ENCODE peak calls at places on chromosomes 11 and 22, in five cellular contexts. R, C, S, J and G are unnamed samples. For H3K4me1, the result is how much of the 10 kb centered on the place peaks cover.

GRCh38 chr22:22684605-22685561 is 40.5 kb downstream of the GGTLC2 start:
- DNase-seq in R (no peak), C (no peak), S (peak), J (peak), G (no peak)

GRCh38 chr22:21951931-21952465 is 650 bp downstream of the PPM1F start:
- DNase-seq in R (peak), C (no peak), S (peak), J (peak), G (peak)

GRCh38 chr11:45468265-45468856 is 182.2 kb upstream of the SYT13 start:
- DNase-seq in R (no peak), C (no peak), S (peak), J (no peak), G (peak)

GRCh38 chr11:116510886-116511650 is 261.7 kb downstream of the BUD13 start:
- DNase-seq in R (no peak), C (no peak), S (no peak), J (no peak), G (no peak)

GRCh38 chr11:14422052-14422813 is 63.2 kb upstream of the RRAS2 start:
- DNase-seq in R (peak), C (no peak), S (peak), J (peak), G (peak)

GRCh38 chr11:69467646-69468045 is 13.8 kb upstream of the LINC01488 start:
- DNase-seq in R (no peak), C (no peak), S (no peak), J (no peak), G (no peak)

GRCh38 chr22:17781319-17782031 is 7.2 kb upstream of the BID start:
- DNase-seq in R (peak), C (peak), S (peak), J (no peak), G (peak)

GRCh38 chr11:59918987-59919589 is 19.1 kb upstream of the OOSP1 start:
- DNase-seq in R (peak), C (no peak), S (peak), J (peak), G (peak)

GRCh38 chr11:76228122-76229000 is 22.1 kb upstream of the WNT11 start:
- DNase-seq in R (no peak), C (peak), S (peak), J (no peak), G (peak)

GRCh38 chr11:117924631-117925170 is 4.5 kb downstream of the TMPRSS13 start:
- DNase-seq in R (no peak), C (no peak), S (no peak), J (no peak), G (no peak)

GRCh38 chr11:16606784-16607674 is 131.4 kb upstream of the C11orf58 start:
- DNase-seq in R (peak), C (no peak), S (peak), J (peak), G (peak)

GRCh38 chr22:43007519-43008102 is 7.3 kb downstream of the PACSIN2 start:
- DNase-seq in R (no peak), C (no peak), S (peak), J (peak), G (peak)

GRCh38 chr11:69541501-69542313 is 60.2 kb downstream of the LINC01488 start:
- DNase-seq in R (no peak), C (no peak), S (no peak), J (peak), G (peak)

GRCh38 chr11:39617971-39618370 is 1841.5 kb downstream of the LRRC4C start:
- DNase-seq in R (no peak), C (no peak), S (no peak), J (no peak), G (no peak)

GRCh38 chr11:131278472-131278871 is 91.9 kb upstream of the NTM start:
- DNase-seq in R (no peak), C (no peak), S (no peak), J (no peak), G (no peak)

GRCh38 chr11:34640050-34640971 is 19.4 kb downstream of the EHF start:
- DNase-seq in R (peak), C (no peak), S (peak), J (peak), G (no peak)

GRCh38 chr22:43481528-43482309 is 69.9 kb downstream of the MPPED1 start:
- DNase-seq in R (no peak), C (peak), S (no peak), J (no peak), G (peak)

GRCh38 chr11:44766112-44766971 is 39.6 kb downstream of the TSPAN18 start:
- DNase-seq in R (no peak), C (no peak), S (peak), J (peak), G (peak)

GRCh38 chr11:98155696-98156095 is 865.1 kb upstream of the CNTN5 start:
- DNase-seq in R (no peak), C (no peak), S (no peak), J (no peak), G (no peak)

GRCh38 chr22:48712558-48712957 is 1115.1 kb downstream of the BRD1 start:
- DNase-seq in R (no peak), C (no peak), S (no peak), J (no peak), G (no peak)

GRCh38 chr22:44309137-44309536 is 3.6 kb downstream of the SHISAL1 start:
- DNase-seq in R (peak), C (peak), S (peak), J (no peak), G (peak)

GRCh38 chr22:33867118-33867863 is 53.0 kb downstream of the LARGE1 start:
- DNase-seq in R (no peak), C (no peak), S (peak), J (no peak), G (no peak)

GRCh38 chr11:130313383-130314183 is 1.1 kb downstream of the ZBTB44 start:
- DNase-seq in R (peak), C (no peak), S (no peak), J (no peak), G (peak)

GRCh38 chr22:36232715-36233401 is 6.5 kb downstream of the APOL2 start:
- DNase-seq in R (no peak), C (no peak), S (no peak), J (no peak), G (no peak)

GRCh38 chr22:34111210-34111824 is 191.0 kb upstream of the LARGE1 start:
- DNase-seq in R (peak), C (no peak), S (peak), J (peak), G (peak)

GRCh38 chr22:27846248-27846760 is 44.7 kb upstream of the MN1 start:
- DNase-seq in R (no peak), C (no peak), S (no peak), J (no peak), G (no peak)

GRCh38 chr11:33507967-33508366 is 192.7 kb downstream of the C11orf91 start:
- DNase-seq in R (peak), C (no peak), S (peak), J (peak), G (peak)

GRCh38 chr11:7571640-7572000 is 57.8 kb downstream of the PPFIBP2 start:
- DNase-seq in R (peak), C (no peak), S (peak), J (peak), G (peak)

GRCh38 chr11:10208045-10208674 is 85.9 kb downstream of the SBF2 start:
- DNase-seq in R (peak), C (no peak), S (peak), J (no peak), G (peak)

GRCh38 chr11:65654375-65655349 is 8.1 kb downstream of the RELA start:
- DNase-seq in R (no peak), C (no peak), S (peak), J (no peak), G (no peak)

GRCh38 chr22:37462983-37463382 is 23.2 kb downstream of the MFNG start:
- DNase-seq in R (peak), C (no peak), S (peak), J (no peak), G (peak)

GRCh38 chr22:17970205-17970708 is 54.1 kb downstream of the MICAL3 start:
- DNase-seq in R (no peak), C (no peak), S (no peak), J (no peak), G (no peak)

GRCh38 chr22:31995807-31996206 is 47.3 kb upstream of the SLC5A1 start:
- DNase-seq in R (peak), C (no peak), S (no peak), J (no peak), G (no peak)

GRCh38 chr22:32005453-32005852 is 37.6 kb upstream of the SLC5A1 start:
- DNase-seq in R (peak), C (no peak), S (peak), J (no peak), G (no peak)

GRCh38 chr22:31995046-31995445 is 48.0 kb upstream of the SLC5A1 start:
- DNase-seq in R (no peak), C (no peak), S (no peak), J (no peak), G (no peak)

GRCh38 chr22:31998784-31999435 is 44.2 kb upstream of the SLC5A1 start:
- DNase-seq in R (no peak), C (no peak), S (no peak), J (no peak), G (no peak)

DNA sequence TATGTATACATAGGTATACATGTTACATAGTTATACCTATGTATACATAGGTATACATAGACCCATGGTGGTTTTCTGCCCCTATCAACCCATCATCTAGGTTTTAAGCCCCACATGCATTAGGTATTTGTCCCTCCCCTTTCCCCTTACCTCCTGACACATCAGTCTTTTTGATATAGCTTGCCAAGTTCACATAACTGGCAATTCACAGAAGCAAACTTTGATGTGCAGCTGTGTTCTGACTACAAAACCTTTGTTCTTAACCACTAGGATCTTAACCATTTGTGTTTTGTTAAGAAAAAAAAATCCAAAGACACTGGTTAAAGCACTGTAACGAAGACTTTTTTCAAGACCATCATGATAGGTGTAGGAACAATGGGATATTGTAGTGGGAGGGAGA is 42.9 kb upstream of the SLC5A1 start:
- DNase-seq in R (no peak), C (no peak), S (no peak), J (no peak), G (no peak)
- H3K4me1 ChIP-seq in R (under half), C (under half), S (under half), J (under half), G (under half)

DNA sequence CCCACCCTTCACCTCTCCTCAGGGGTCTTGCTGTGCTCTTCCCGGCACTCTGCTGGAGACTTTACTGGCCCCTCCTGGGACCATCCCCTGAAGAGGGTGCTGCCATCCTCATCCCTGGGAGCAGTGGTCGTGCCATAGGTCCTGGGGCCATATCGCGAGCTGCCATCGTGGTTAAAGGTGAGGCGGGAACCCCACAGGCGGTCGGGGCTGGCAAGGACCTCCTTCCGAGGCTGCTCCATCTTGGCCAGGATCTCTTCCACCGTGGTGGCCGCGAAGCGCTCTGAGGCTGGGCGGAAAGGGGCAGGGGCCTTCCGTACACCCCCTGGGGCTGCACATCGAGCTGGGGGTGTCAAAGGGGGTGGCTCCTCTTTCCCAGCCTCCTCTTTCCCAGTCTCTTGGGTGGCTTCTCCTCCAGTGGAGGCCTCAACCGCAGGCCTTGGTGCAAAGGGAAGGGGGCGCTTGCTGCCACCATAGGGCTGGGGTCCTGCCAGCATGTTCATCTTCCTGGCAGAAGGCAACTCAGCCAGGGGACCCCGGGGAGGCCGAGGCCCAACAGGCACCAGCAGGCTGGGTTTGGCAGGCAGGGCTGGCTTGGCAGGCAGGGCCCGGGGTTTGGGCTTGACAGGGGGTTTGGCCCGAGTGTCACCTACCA is 4.6 kb downstream of the TNKS1BP1 start:
- DNase-seq in R (no peak), C (no peak), S (no peak), J (no peak), G (no peak)
- H3K4me1 ChIP-seq in R (under half), C (under half), S (under half), J (half or more), G (under half)

GRCh38 chr22:46636221-46637002 is 16.2 kb downstream of the GRAMD4 start:
- DNase-seq in R (no peak), C (no peak), S (no peak), J (no peak), G (no peak)

GRCh38 chr22:46639843-46640242 is 19.7 kb downstream of the GRAMD4 start:
- DNase-seq in R (no peak), C (no peak), S (no peak), J (no peak), G (no peak)

GRCh38 chr22:46635756-46636155 is 15.6 kb downstream of the GRAMD4 start:
- DNase-seq in R (no peak), C (no peak), S (peak), J (no peak), G (peak)

GRCh38 chr22:46638601-46639431 is 18.6 kb downstream of the GRAMD4 start:
- DNase-seq in R (no peak), C (peak), S (peak), J (peak), G (peak)

GRCh38 chr22:46637711-46638600 is 17.8 kb downstream of the GRAMD4 start:
- DNase-seq in R (no peak), C (no peak), S (no peak), J (no peak), G (no peak)
- H3K4me1 ChIP-seq in R (under half), C (under half), S (under half), J (under half), G (under half)

GRCh38 chr11:95918056-95918455 is 5.9 kb downstream of the MTMR2 start:
- DNase-seq in R (no peak), C (no peak), S (no peak), J (no peak), G (no peak)
- H3K4me1 ChIP-seq in R (under half), C (under half), S (under half), J (under half), G (under half)

DNA sequence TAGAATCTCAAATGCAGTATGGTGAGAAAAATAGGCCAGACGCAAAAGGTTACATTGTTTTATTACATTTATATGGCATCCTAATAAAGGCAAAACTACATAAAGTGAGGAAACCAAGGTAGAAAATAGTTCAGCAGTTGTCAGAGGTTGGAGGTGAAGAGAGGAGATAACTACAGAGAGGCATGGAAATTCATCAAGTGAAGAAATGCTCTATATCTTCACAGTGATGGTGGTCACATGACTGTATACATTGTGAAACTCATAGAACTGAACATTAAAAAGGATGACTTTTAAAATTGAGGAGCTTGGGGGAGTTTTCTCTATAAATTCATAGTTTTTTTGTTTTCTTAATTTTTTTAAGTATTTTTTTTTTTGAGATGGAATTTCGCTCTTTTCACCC is 14.4 kb downstream of the LGR4 start:
- DNase-seq in R (no peak), C (no peak), S (no peak), J (no peak), G (no peak)
- H3K4me1 ChIP-seq in R (under half), C (under half), S (under half), J (half or more), G (under half)

GRCh38 chr22:40213478-40213877 is 35.8 kb downstream of the TNRC6B start:
- DNase-seq in R (no peak), C (no peak), S (no peak), J (no peak), G (no peak)

GRCh38 chr22:40209945-40210485 is 32.3 kb downstream of the TNRC6B start:
- DNase-seq in R (no peak), C (no peak), S (no peak), J (no peak), G (no peak)

GRCh38 chr22:40211481-40212052 is 33.8 kb downstream of the TNRC6B start:
- DNase-seq in R (no peak), C (no peak), S (no peak), J (no peak), G (no peak)

GRCh38 chr22:40212126-40212525 is 34.4 kb downstream of the TNRC6B start:
- DNase-seq in R (no peak), C (no peak), S (no peak), J (no peak), G (peak)

DNA sequence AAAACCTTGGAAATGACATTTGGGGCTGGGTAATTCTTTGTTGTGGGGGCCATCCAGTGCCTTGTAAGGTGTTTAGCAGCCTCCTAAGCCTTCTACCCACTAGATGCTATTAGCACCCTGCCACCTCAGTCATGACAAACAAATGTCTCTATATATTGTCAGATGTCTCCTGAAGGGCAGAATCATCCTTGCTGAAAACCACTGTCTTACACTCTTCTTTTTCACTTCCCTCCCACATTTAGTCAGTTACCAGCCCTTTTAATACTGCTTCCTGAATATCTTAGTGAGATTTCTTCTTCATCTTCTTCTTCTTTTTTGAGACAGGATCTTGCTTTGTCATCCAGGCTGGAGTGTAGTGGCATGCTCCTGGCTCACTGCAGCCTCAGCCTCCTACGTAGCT is 33.1 kb downstream of the TNRC6B start:
- DNase-seq in R (no peak), C (no peak), S (no peak), J (no peak), G (no peak)
- H3K4me1 ChIP-seq in R (under half), C (half or more), S (under half), J (under half), G (under half)

GRCh38 chr11:415640-416041 is 842 bp upstream of the SIGIRR start:
- DNase-seq in R (no peak), C (peak), S (no peak), J (peak), G (no peak)

GRCh38 chr11:409600-410471 is 5.0 kb downstream of the SIGIRR start:
- DNase-seq in R (no peak), C (peak), S (no peak), J (peak), G (no peak)

GRCh38 chr11:413120-414081 is 1.4 kb downstream of the SIGIRR start:
- DNase-seq in R (no peak), C (peak), S (no peak), J (peak), G (no peak)

GRCh38 chr11:414333-414857 is 404 bp downstream of the SIGIRR start:
- DNase-seq in R (no peak), C (peak), S (no peak), J (peak), G (no peak)

DNA sequence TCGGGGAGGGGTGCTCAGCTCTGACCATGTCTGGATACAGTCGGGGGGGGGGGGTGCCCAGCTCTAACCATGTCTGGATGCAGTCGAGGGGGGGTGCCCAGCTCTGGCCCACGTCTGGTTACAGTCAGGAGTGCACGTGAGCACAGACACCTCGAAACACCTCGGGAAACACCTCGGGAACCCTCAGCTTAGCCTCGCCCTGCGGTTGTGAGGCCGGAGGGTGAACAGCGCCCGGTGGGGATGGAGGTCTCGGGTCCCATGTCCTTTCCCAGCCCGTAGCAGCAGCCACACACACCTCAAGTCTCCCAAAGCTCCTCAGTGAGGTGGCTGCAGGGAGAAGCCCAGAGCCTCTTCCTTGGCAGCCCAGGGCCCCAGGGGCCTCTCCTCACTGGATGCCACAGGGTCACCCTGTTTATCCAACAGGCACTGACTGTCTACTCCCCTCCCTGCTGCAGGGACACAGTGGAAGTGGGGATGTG is 2.1 kb downstream of the SIGIRR start:
- DNase-seq in R (no peak), C (peak), S (no peak), J (no peak), G (no peak)
- H3K4me1 ChIP-seq in R (under half), C (under half), S (under half), J (under half), G (under half)

DNA sequence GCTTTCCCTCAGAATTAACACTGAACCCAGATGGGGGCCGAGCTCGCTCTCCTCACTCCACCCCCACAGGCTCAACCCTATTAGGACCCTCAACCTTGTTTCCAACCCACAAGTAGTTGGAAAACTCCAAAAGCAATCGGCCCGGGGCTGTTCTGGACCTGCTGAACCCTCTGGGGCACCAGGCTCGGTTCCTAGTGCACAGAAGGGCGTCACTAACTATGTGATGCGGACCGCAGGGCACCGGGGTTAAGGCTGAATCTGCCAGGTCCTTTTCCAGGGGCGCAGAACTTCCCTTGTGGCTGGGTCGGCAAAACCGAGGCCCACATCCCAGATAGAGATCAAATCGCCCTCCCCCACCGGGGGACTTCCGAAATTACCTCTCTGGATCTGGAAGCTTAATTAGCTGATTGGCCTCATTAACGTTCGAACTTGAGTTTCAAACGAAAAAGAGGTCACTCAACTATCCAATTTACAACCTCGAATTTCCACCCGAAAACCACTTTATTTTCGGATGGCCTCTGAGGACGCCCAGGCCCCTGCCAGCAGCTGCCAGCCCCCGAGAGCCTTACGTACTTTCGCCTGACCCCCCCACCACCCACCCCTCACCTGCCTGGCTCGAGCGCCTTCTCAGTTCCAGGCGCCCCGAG is 1.7 kb downstream of the SHANK2 start:
- DNase-seq in R (no peak), C (no peak), S (no peak), J (no peak), G (no peak)
- H3K4me1 ChIP-seq in R (under half), C (under half), S (under half), J (half or more), G (under half)